ENCODE peak calls at places on chromosomes 12 and 14, in six cellular contexts. One of them, this sample, is unnamed.

GRCh38 chr14:100124551-100125088 is 34.8 kb downstream of the DEGS2 start:
- DNase-seq in uterus: no peak
- DNase-seq in HCT116: no peak
- DNase-seq in lower leg skin: no peak
- DNase-seq in IMR-90: no peak
- DNase-seq in AG09309: no peak
- DNase-seq in this sample: no peak

GRCh38 chr14:93941293-93941910 is 14.3 kb downstream of the FAM181A start:
- DNase-seq in uterus: no peak
- DNase-seq in HCT116: no peak
- DNase-seq in IMR-90: peak
- DNase-seq in AG09309: peak
- DNase-seq in lower leg skin: no peak
- DNase-seq in this sample: no peak

GRCh38 chr12:32501835-32502333 is 102.5 kb downstream of the FGD4 start:
- DNase-seq in AG09309: peak
- DNase-seq in IMR-90: peak
- DNase-seq in HCT116: no peak
- DNase-seq in uterus: peak
- DNase-seq in lower leg skin: no peak
- DNase-seq in this sample: peak

GRCh38 chr12:28963554-28963953 is 185.5 kb upstream of the FAR2 start:
- DNase-seq in IMR-90: peak
- DNase-seq in uterus: no peak
- DNase-seq in AG09309: no peak
- DNase-seq in lower leg skin: no peak
- DNase-seq in HCT116: peak
- DNase-seq in this sample: no peak

GRCh38 chr12:2691001-2691339 is 103.8 kb upstream of the FKBP4 start:
- DNase-seq in AG09309: no peak
- DNase-seq in HCT116: no peak
- DNase-seq in lower leg skin: peak
- DNase-seq in IMR-90: peak
- DNase-seq in uterus: no peak
- DNase-seq in this sample: no peak

GRCh38 chr12:112944028-112944690 is 5.9 kb downstream of the OAS3 start:
- DNase-seq in AG09309: no peak
- DNase-seq in HCT116: no peak
- DNase-seq in lower leg skin: peak
- DNase-seq in uterus: no peak
- DNase-seq in IMR-90: no peak
- DNase-seq in this sample: no peak

GRCh38 chr12:27447761-27448160 is 1.2 kb downstream of the SMCO2 start:
- DNase-seq in uterus: no peak
- DNase-seq in lower leg skin: no peak
- DNase-seq in AG09309: no peak
- DNase-seq in HCT116: no peak
- DNase-seq in IMR-90: no peak
- DNase-seq in this sample: no peak

GRCh38 chr12:131856366-131857097 is 28.3 kb downstream of the MMP17 start:
- DNase-seq in AG09309: no peak
- DNase-seq in HCT116: no peak
- DNase-seq in IMR-90: no peak
- DNase-seq in uterus: no peak
- DNase-seq in lower leg skin: no peak
- DNase-seq in this sample: no peak

GRCh38 chr14:98634043-98634820 is 637.8 kb downstream of the BCL11B start:
- DNase-seq in lower leg skin: no peak
- DNase-seq in uterus: no peak
- DNase-seq in IMR-90: no peak
- DNase-seq in HCT116: no peak
- DNase-seq in AG09309: no peak
- DNase-seq in this sample: no peak

DNA sequence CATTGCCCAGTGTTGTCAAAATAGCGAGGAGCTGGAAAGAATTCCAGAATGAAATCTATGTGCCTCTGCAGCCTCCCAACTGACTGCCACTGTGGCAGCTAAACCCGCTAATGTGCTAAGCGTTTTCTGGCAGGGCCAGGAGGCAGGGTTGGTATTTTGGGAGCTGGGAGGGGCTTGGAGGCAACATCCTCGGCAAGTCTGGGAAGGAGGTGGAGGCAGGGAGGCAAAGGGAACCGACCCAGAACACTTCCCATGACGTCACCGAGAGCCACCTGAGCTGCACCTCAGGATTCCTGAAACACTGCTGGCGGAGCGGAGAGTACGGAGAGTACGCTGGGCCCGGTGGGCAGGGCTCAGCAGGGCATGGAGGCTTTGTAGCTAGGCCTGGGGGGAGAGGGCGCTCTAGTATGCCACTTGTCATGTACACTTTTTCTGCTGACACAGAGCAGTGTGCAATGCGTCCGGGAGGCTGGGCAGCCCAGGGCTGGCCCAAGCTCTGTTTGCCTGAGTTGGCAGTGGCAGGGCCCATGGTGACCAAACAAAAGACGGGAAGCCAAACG is 81.5 kb downstream of the DPF3 start:
- DNase-seq in IMR-90: no peak
- DNase-seq in lower leg skin: no peak
- DNase-seq in AG09309: no peak
- DNase-seq in uterus: peak
- DNase-seq in HCT116: no peak
- DNase-seq in this sample: no peak
- H3K4me3 ChIP-seq in IMR-90: no peak
- H3K4me3 ChIP-seq in lower leg skin: no peak
- H3K4me3 ChIP-seq in AG09309: no peak
- H3K4me3 ChIP-seq in uterus: no peak
- H3K4me3 ChIP-seq in HCT116: no peak
- H3K4me3 ChIP-seq in this sample: no peak

GRCh38 chr12:120230974-120231315 is 30.0 kb upstream of the RPLP0 start:
- DNase-seq in AG09309: no peak
- DNase-seq in uterus: no peak
- DNase-seq in lower leg skin: no peak
- DNase-seq in IMR-90: no peak
- DNase-seq in HCT116: no peak
- DNase-seq in this sample: no peak

GRCh38 chr12:120228291-120229070 is 27.6 kb upstream of the RPLP0 start:
- DNase-seq in IMR-90: peak
- DNase-seq in AG09309: peak
- DNase-seq in uterus: peak
- DNase-seq in lower leg skin: peak
- DNase-seq in HCT116: no peak
- DNase-seq in this sample: peak

GRCh38 chr12:120230326-120230973 is 29.5 kb upstream of the RPLP0 start:
- DNase-seq in HCT116: peak
- DNase-seq in AG09309: peak
- DNase-seq in IMR-90: peak
- DNase-seq in uterus: peak
- DNase-seq in lower leg skin: peak
- DNase-seq in this sample: no peak

GRCh38 chr12:120229071-120229582 is 28.2 kb upstream of the RPLP0 start:
- DNase-seq in HCT116: no peak
- DNase-seq in lower leg skin: no peak
- DNase-seq in AG09309: no peak
- DNase-seq in uterus: no peak
- DNase-seq in IMR-90: no peak
- DNase-seq in this sample: no peak

GRCh38 chr12:120229583-120230325 is 28.8 kb upstream of the RPLP0 start:
- DNase-seq in HCT116: no peak
- DNase-seq in uterus: no peak
- DNase-seq in AG09309: no peak
- DNase-seq in IMR-90: no peak
- DNase-seq in lower leg skin: no peak
- DNase-seq in this sample: peak
- H3K4me3 ChIP-seq in HCT116: peak
- H3K4me3 ChIP-seq in uterus: no peak
- H3K4me3 ChIP-seq in AG09309: no peak
- H3K4me3 ChIP-seq in IMR-90: no peak
- H3K4me3 ChIP-seq in lower leg skin: no peak
- H3K4me3 ChIP-seq in this sample: peak

GRCh38 chr14:56817396-56817921 is 7.2 kb upstream of the OTX2 start:
- DNase-seq in AG09309: no peak
- DNase-seq in uterus: no peak
- DNase-seq in HCT116: no peak
- DNase-seq in lower leg skin: no peak
- DNase-seq in IMR-90: no peak
- DNase-seq in this sample: no peak

GRCh38 chr14:56814468-56815074 is 4.3 kb upstream of the OTX2 start:
- DNase-seq in AG09309: no peak
- DNase-seq in lower leg skin: no peak
- DNase-seq in HCT116: no peak
- DNase-seq in IMR-90: no peak
- DNase-seq in uterus: no peak
- DNase-seq in this sample: no peak

GRCh38 chr14:56813143-56813551 is 2.9 kb upstream of the OTX2 start:
- DNase-seq in AG09309: no peak
- DNase-seq in IMR-90: no peak
- DNase-seq in uterus: no peak
- DNase-seq in HCT116: no peak
- DNase-seq in lower leg skin: no peak
- DNase-seq in this sample: no peak

GRCh38 chr14:56815301-56815700 is 5.0 kb upstream of the OTX2 start:
- DNase-seq in uterus: no peak
- DNase-seq in IMR-90: no peak
- DNase-seq in HCT116: no peak
- DNase-seq in lower leg skin: no peak
- DNase-seq in AG09309: no peak
- DNase-seq in this sample: no peak

DNA sequence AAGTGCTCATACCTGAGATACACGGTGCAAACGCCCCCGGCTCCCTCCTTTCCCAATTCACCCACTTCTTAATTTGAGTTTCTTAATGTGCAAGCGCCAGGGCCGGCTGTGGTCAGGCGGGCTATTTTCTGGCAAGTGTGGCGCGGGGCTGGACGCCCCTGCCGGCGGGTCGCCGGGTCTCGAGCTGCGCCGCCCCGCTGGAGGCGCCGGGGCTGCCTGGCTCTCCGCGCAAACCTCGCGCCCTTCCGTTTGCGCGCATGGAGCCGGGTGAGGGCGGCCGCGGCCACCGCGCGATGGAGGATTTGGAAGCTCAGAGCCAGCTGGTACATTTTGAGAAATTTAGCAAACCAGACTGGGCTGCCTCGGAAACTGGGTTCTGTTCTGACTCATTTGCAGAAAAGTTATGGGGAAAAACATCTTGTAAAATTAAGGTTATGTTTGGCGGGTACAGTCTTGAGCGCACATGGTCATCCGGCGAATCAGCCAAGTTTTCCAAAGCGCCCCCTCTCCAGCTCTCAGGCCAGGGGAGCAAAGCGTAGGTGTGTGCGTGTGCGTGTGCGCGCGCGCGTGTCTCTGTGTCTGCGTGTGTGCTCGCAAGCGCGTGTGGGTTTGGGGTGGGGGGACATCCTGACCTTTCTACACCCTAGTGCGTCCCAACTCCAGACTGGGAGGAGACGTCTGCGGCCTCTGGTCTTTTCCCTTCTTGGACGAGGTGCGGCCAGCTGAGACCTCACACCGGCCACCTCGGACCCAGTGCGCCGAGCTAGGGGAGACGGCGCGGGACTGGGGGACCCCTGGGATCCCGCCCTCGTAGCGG is 6.5 kb upstream of the OTX2 start:
- DNase-seq in HCT116: no peak
- DNase-seq in AG09309: no peak
- DNase-seq in uterus: no peak
- DNase-seq in IMR-90: no peak
- DNase-seq in lower leg skin: no peak
- DNase-seq in this sample: no peak
- H3K4me3 ChIP-seq in HCT116: no peak
- H3K4me3 ChIP-seq in AG09309: no peak
- H3K4me3 ChIP-seq in uterus: no peak
- H3K4me3 ChIP-seq in IMR-90: no peak
- H3K4me3 ChIP-seq in lower leg skin: no peak
- H3K4me3 ChIP-seq in this sample: peak

GRCh38 chr12:51812871-51813270 is 35.6 kb downstream of the FIGNL2 start:
- DNase-seq in uterus: no peak
- DNase-seq in IMR-90: no peak
- DNase-seq in AG09309: no peak
- DNase-seq in lower leg skin: no peak
- DNase-seq in HCT116: no peak
- DNase-seq in this sample: no peak

GRCh38 chr12:51815571-51815970 is 32.9 kb downstream of the FIGNL2 start:
- DNase-seq in AG09309: no peak
- DNase-seq in uterus: no peak
- DNase-seq in lower leg skin: no peak
- DNase-seq in HCT116: no peak
- DNase-seq in IMR-90: no peak
- DNase-seq in this sample: no peak

GRCh38 chr12:51811203-51811805 is 37.2 kb downstream of the FIGNL2 start:
- DNase-seq in lower leg skin: no peak
- DNase-seq in HCT116: no peak
- DNase-seq in AG09309: no peak
- DNase-seq in IMR-90: no peak
- DNase-seq in uterus: no peak
- DNase-seq in this sample: no peak

GRCh38 chr12:51814311-51815088 is 34.0 kb downstream of the FIGNL2 start:
- DNase-seq in AG09309: peak
- DNase-seq in lower leg skin: peak
- DNase-seq in HCT116: no peak
- DNase-seq in IMR-90: peak
- DNase-seq in uterus: peak
- DNase-seq in this sample: no peak

DNA sequence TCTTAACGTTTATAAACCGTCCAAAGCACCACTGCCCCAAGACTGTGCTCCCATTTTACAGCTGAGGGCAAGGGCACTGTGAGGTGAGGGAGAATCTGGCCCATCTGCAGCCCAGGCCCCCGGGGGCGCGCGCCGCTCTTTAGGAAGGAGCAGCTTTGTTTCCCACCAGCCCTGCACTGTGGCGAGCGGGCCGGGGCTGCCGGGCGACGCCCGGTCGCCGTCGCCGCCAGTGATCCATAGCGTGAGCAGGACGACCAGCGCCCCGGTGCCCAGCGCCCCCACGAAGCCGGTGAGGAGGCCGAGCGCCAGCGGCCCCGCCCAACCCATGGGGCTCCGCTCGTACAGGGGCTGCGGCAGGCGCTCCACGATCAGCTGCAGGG is 34.6 kb downstream of the FIGNL2 start:
- DNase-seq in lower leg skin: no peak
- DNase-seq in AG09309: no peak
- DNase-seq in IMR-90: no peak
- DNase-seq in HCT116: no peak
- DNase-seq in uterus: no peak
- DNase-seq in this sample: no peak
- H3K4me3 ChIP-seq in lower leg skin: no peak
- H3K4me3 ChIP-seq in AG09309: peak
- H3K4me3 ChIP-seq in IMR-90: peak
- H3K4me3 ChIP-seq in HCT116: no peak
- H3K4me3 ChIP-seq in uterus: no peak
- H3K4me3 ChIP-seq in this sample: no peak

GRCh38 chr14:69650948-69651369 is 39.6 kb downstream of the SUSD6 start:
- DNase-seq in IMR-90: no peak
- DNase-seq in AG09309: no peak
- DNase-seq in uterus: no peak
- DNase-seq in lower leg skin: no peak
- DNase-seq in HCT116: no peak
- DNase-seq in this sample: no peak
- H3K4me3 ChIP-seq in IMR-90: no peak
- H3K4me3 ChIP-seq in AG09309: no peak
- H3K4me3 ChIP-seq in uterus: no peak
- H3K4me3 ChIP-seq in lower leg skin: no peak
- H3K4me3 ChIP-seq in HCT116: no peak
- H3K4me3 ChIP-seq in this sample: no peak